ENCODE peak calls at places on chromosomes 12 and 14, in six cellular contexts. One of them, this sample, is unnamed.

GRCh38 chr12:106290666-106291065 is 11.9 kb upstream of the TCP11L2 start:
- DNase-seq in left ventricle myocardium superior: no peak
- DNase-seq in sciatic nerve: no peak
- DNase-seq in endothelial cell: no peak
- DNase-seq in amniotic stem cell: no peak
- DNase-seq in fibroblast of the aortic adventitia: no peak
- DNase-seq in this sample: no peak

GRCh38 chr14:50599700-50600444 is 39.9 kb downstream of the ATL1 start:
- DNase-seq in endothelial cell: no peak
- DNase-seq in amniotic stem cell: peak
- DNase-seq in left ventricle myocardium superior: no peak
- DNase-seq in fibroblast of the aortic adventitia: peak
- DNase-seq in sciatic nerve: no peak
- DNase-seq in this sample: no peak

GRCh38 chr12:104340917-104341611 is 37.5 kb downstream of the EID3 start:
- DNase-seq in endothelial cell: no peak
- DNase-seq in amniotic stem cell: no peak
- DNase-seq in sciatic nerve: no peak
- DNase-seq in fibroblast of the aortic adventitia: no peak
- DNase-seq in left ventricle myocardium superior: no peak
- DNase-seq in this sample: no peak

GRCh38 chr12:4214912-4215861 is 58.4 kb upstream of the CCND2 start:
- DNase-seq in amniotic stem cell: no peak
- DNase-seq in endothelial cell: no peak
- DNase-seq in fibroblast of the aortic adventitia: no peak
- DNase-seq in left ventricle myocardium superior: peak
- DNase-seq in sciatic nerve: peak
- DNase-seq in this sample: peak

GRCh38 chr14:101325319-101325718 is 236.0 kb upstream of the DIO3 start:
- DNase-seq in amniotic stem cell: no peak
- DNase-seq in endothelial cell: no peak
- DNase-seq in sciatic nerve: no peak
- DNase-seq in left ventricle myocardium superior: no peak
- DNase-seq in fibroblast of the aortic adventitia: no peak
- DNase-seq in this sample: no peak

GRCh38 chr12:121957831-121958515 is 39.6 kb downstream of the CFAP251 start:
- DNase-seq in left ventricle myocardium superior: no peak
- DNase-seq in endothelial cell: no peak
- DNase-seq in amniotic stem cell: no peak
- DNase-seq in sciatic nerve: no peak
- DNase-seq in fibroblast of the aortic adventitia: no peak
- DNase-seq in this sample: no peak

GRCh38 chr12:89649820-89650219 is 58.8 kb downstream of the ATP2B1 start:
- DNase-seq in sciatic nerve: no peak
- DNase-seq in left ventricle myocardium superior: no peak
- DNase-seq in amniotic stem cell: no peak
- DNase-seq in fibroblast of the aortic adventitia: no peak
- DNase-seq in endothelial cell: no peak
- DNase-seq in this sample: no peak

GRCh38 chr12:27462851-27463250 is 16.3 kb downstream of the SMCO2 start:
- DNase-seq in endothelial cell: no peak
- DNase-seq in sciatic nerve: no peak
- DNase-seq in fibroblast of the aortic adventitia: no peak
- DNase-seq in amniotic stem cell: no peak
- DNase-seq in left ventricle myocardium superior: peak
- DNase-seq in this sample: no peak

GRCh38 chr14:39230416-39230815 is 3.3 kb upstream of the MIA2 start:
- DNase-seq in amniotic stem cell: no peak
- DNase-seq in fibroblast of the aortic adventitia: peak
- DNase-seq in sciatic nerve: no peak
- DNase-seq in left ventricle myocardium superior: no peak
- DNase-seq in endothelial cell: no peak
- DNase-seq in this sample: no peak

GRCh38 chr14:35553808-35554207 is 19.8 kb downstream of the INSM2 start:
- DNase-seq in fibroblast of the aortic adventitia: peak
- DNase-seq in amniotic stem cell: peak
- DNase-seq in sciatic nerve: no peak
- DNase-seq in left ventricle myocardium superior: no peak
- DNase-seq in endothelial cell: no peak
- DNase-seq in this sample: no peak

GRCh38 chr12:52217223-52217622 is 15.8 kb upstream of the KRT7 start:
- DNase-seq in endothelial cell: no peak
- DNase-seq in left ventricle myocardium superior: peak
- DNase-seq in sciatic nerve: no peak
- DNase-seq in fibroblast of the aortic adventitia: no peak
- DNase-seq in amniotic stem cell: no peak
- DNase-seq in this sample: peak

GRCh38 chr12:22262309-22262708 is 72.2 kb downstream of the ST8SIA1 start:
- DNase-seq in fibroblast of the aortic adventitia: peak
- DNase-seq in amniotic stem cell: no peak
- DNase-seq in endothelial cell: no peak
- DNase-seq in sciatic nerve: no peak
- DNase-seq in left ventricle myocardium superior: no peak
- DNase-seq in this sample: no peak

GRCh38 chr14:82422186-82422585 is 888.5 kb upstream of the SEL1L start:
- DNase-seq in endothelial cell: no peak
- DNase-seq in sciatic nerve: no peak
- DNase-seq in fibroblast of the aortic adventitia: no peak
- DNase-seq in left ventricle myocardium superior: no peak
- DNase-seq in amniotic stem cell: no peak
- DNase-seq in this sample: no peak

GRCh38 chr12:49974231-49974675 is 1.5 kb downstream of the AQP6 start:
- DNase-seq in endothelial cell: peak
- DNase-seq in amniotic stem cell: peak
- DNase-seq in left ventricle myocardium superior: peak
- DNase-seq in fibroblast of the aortic adventitia: peak
- DNase-seq in sciatic nerve: peak
- DNase-seq in this sample: peak

GRCh38 chr12:7472060-7472459 is 28.1 kb upstream of the CD163L1 start:
- DNase-seq in amniotic stem cell: no peak
- DNase-seq in fibroblast of the aortic adventitia: no peak
- DNase-seq in endothelial cell: no peak
- DNase-seq in left ventricle myocardium superior: no peak
- DNase-seq in sciatic nerve: no peak
- DNase-seq in this sample: no peak

GRCh38 chr12:114681149-114681849 is 2.7 kb downstream of the TBX3 start:
- DNase-seq in fibroblast of the aortic adventitia: peak
- DNase-seq in amniotic stem cell: no peak
- DNase-seq in left ventricle myocardium superior: no peak
- DNase-seq in sciatic nerve: no peak
- DNase-seq in endothelial cell: no peak
- DNase-seq in this sample: no peak

GRCh38 chr12:57483466-57483865 is 3.8 kb upstream of the ARHGAP9 start:
- DNase-seq in left ventricle myocardium superior: no peak
- DNase-seq in amniotic stem cell: no peak
- DNase-seq in endothelial cell: no peak
- DNase-seq in sciatic nerve: no peak
- DNase-seq in fibroblast of the aortic adventitia: peak
- DNase-seq in this sample: no peak

GRCh38 chr14:92340938-92341337 is 18.0 kb downstream of the SLC24A4 start:
- DNase-seq in amniotic stem cell: no peak
- DNase-seq in sciatic nerve: no peak
- DNase-seq in left ventricle myocardium superior: no peak
- DNase-seq in fibroblast of the aortic adventitia: no peak
- DNase-seq in endothelial cell: no peak
- DNase-seq in this sample: no peak

GRCh38 chr14:89543420-89543790 is 126.4 kb upstream of the FOXN3 start:
- DNase-seq in sciatic nerve: no peak
- DNase-seq in left ventricle myocardium superior: no peak
- DNase-seq in fibroblast of the aortic adventitia: peak
- DNase-seq in amniotic stem cell: no peak
- DNase-seq in endothelial cell: no peak
- DNase-seq in this sample: no peak

GRCh38 chr12:95736631-95737030 is 53.9 kb downstream of the NTN4 start:
- DNase-seq in amniotic stem cell: no peak
- DNase-seq in sciatic nerve: no peak
- DNase-seq in endothelial cell: no peak
- DNase-seq in left ventricle myocardium superior: peak
- DNase-seq in fibroblast of the aortic adventitia: peak
- DNase-seq in this sample: no peak

GRCh38 chr14:91732859-91733477 is 1.1 kb upstream of the CATSPERB start:
- DNase-seq in amniotic stem cell: no peak
- DNase-seq in fibroblast of the aortic adventitia: peak
- DNase-seq in sciatic nerve: no peak
- DNase-seq in endothelial cell: no peak
- DNase-seq in left ventricle myocardium superior: no peak
- DNase-seq in this sample: no peak

GRCh38 chr12:65187665-65188064 is 18.3 kb downstream of the LEMD3 start:
- DNase-seq in sciatic nerve: no peak
- DNase-seq in amniotic stem cell: no peak
- DNase-seq in left ventricle myocardium superior: no peak
- DNase-seq in endothelial cell: no peak
- DNase-seq in fibroblast of the aortic adventitia: no peak
- DNase-seq in this sample: no peak

GRCh38 chr12:127145929-127146789 is 1120.8 kb upstream of the TMEM132C start:
- DNase-seq in left ventricle myocardium superior: peak
- DNase-seq in sciatic nerve: peak
- DNase-seq in amniotic stem cell: peak
- DNase-seq in fibroblast of the aortic adventitia: peak
- DNase-seq in endothelial cell: no peak
- DNase-seq in this sample: peak

This sample was measured in lower lobe of right lung.